ENCODE peak calls at places on chromosomes 4 and X, in four cellular contexts. G, F, Y and J are unnamed samples. For H3K27me3, the result is how much of the 10 kb centered on the place peaks cover.

GRCh38 chrX:150036181-150036580 is 97.9 kb upstream of the EOLA2 start:
- DNase-seq in G (no peak), F (no peak), Y (no peak), J (no peak)

GRCh38 chrX:129523076-129524055 is at the start of gene SMARCA1:
- DNase-seq in G (peak), F (peak), Y (no peak), J (peak)

GRCh38 chr4:78320353-78320935 is 231.1 kb upstream of the ANXA3 start:
- DNase-seq in G (no peak), F (no peak), Y (no peak), J (no peak)

GRCh38 chr4:75672461-75673026 is 667 bp downstream of the G3BP2 start:
- DNase-seq in G (peak), F (peak), Y (no peak), J (peak)

GRCh38 chr4:34771632-34772031 is 1472.7 kb downstream of the ARAP2 start:
- DNase-seq in G (no peak), F (no peak), Y (no peak), J (no peak)

GRCh38 chr4:71941001-71941400 is 90.8 kb upstream of the NPFFR2 start:
- DNase-seq in G (peak), F (no peak), Y (peak), J (no peak)

GRCh38 chrX:118207831-118208453 is 91.3 kb upstream of the KLHL13 start:
- DNase-seq in G (no peak), F (no peak), Y (no peak), J (no peak)

GRCh38 chr4:21848001-21848400 is 100.6 kb downstream of the KCNIP4 start:
- DNase-seq in G (peak), F (no peak), Y (no peak), J (no peak)

GRCh38 chrX:154748712-154749339 is 2.1 kb downstream of the GAB3 start:
- DNase-seq in G (peak), F (peak), Y (no peak), J (no peak)

GRCh38 chr4:61437923-61438322 is 237.8 kb downstream of the ADGRL3 start:
- DNase-seq in G (no peak), F (no peak), Y (no peak), J (no peak)

GRCh38 chr4:108255203-108255747 is 86.5 kb upstream of the LEF1 start:
- DNase-seq in G (peak), F (no peak), Y (no peak), J (no peak)

GRCh38 chrX:72053508-72053907 is 78.2 kb downstream of the RTL5 start:
- DNase-seq in G (no peak), F (no peak), Y (no peak), J (no peak)

GRCh38 chrX:40864972-40865371 is 129.6 kb upstream of the MED14 start:
- DNase-seq in G (no peak), F (peak), Y (no peak), J (no peak)

GRCh38 chr4:94339779-94340178 is 2.9 kb downstream of the HPGDS start:
- DNase-seq in G (no peak), F (no peak), Y (no peak), J (no peak)

GRCh38 chrX:19030805-19031204 is 46.9 kb upstream of the PHKA2 start:
- DNase-seq in G (no peak), F (no peak), Y (no peak), J (no peak)

GRCh38 chr4:129364747-129365452 is 268.9 kb downstream of the C4orf33 start:
- DNase-seq in G (peak), F (no peak), Y (no peak), J (no peak)

GRCh38 chr4:56995525-56995924 is 16.8 kb downstream of the POLR2B start:
- DNase-seq in G (no peak), F (peak), Y (no peak), J (no peak)

GRCh38 chr4:26779674-26780073 is 81.0 kb upstream of the STIM2 start:
- DNase-seq in G (no peak), F (peak), Y (no peak), J (no peak)

GRCh38 chrX:110284159-110284558 is 33.7 kb downstream of the AMMECR1 start:
- DNase-seq in G (no peak), F (no peak), Y (no peak), J (no peak)

GRCh38 chr4:133147365-133147821 is 1.7 kb upstream of the PCDH10 start:
- DNase-seq in G (no peak), F (no peak), Y (no peak), J (peak)

GRCh38 chr4:176641237-176641636 is 151.5 kb downstream of the VEGFC start:
- DNase-seq in G (no peak), F (no peak), Y (no peak), J (no peak)

GRCh38 chrX:141936080-141936479 is 32.4 kb downstream of the MAGEC1 start:
- DNase-seq in G (no peak), F (no peak), Y (no peak), J (no peak)

GRCh38 chr4:85358831-85359230 is 116.1 kb upstream of the ARHGAP24 start:
- DNase-seq in G (no peak), F (no peak), Y (no peak), J (no peak)

GRCh38 chrX:41033299-41033698 is 51.9 kb upstream of the USP9X start:
- DNase-seq in G (no peak), F (no peak), Y (no peak), J (no peak)

GRCh38 chr4:54054501-54054900 is 9.9 kb downstream of the CHIC2 start:
- DNase-seq in G (no peak), F (no peak), Y (no peak), J (no peak)

GRCh38 chrX:39470588-39471155 is 627.1 kb downstream of the BCOR start:
- DNase-seq in G (no peak), F (peak), Y (no peak), J (no peak)

GRCh38 chr4:96164814-96165351 is 325.0 kb downstream of the PDHA2 start:
- DNase-seq in G (no peak), F (no peak), Y (no peak), J (no peak)

GRCh38 chr4:113052379-113052951 is 3.0 kb downstream of the ANK2 start:
- DNase-seq in G (no peak), F (no peak), Y (no peak), J (no peak)

GRCh38 chrX:150872773-150873336 is 25.6 kb downstream of the CD99L2 start:
- DNase-seq in G (no peak), F (no peak), Y (no peak), J (no peak)

GRCh38 chrX:30570505-30570904 is 7.1 kb downstream of the TASL start:
- DNase-seq in G (peak), F (no peak), Y (no peak), J (no peak)

GRCh38 chrX:150547511-150548115 is 20.8 kb upstream of the MTM1 start:
- DNase-seq in G (peak), F (peak), Y (no peak), J (peak)

GRCh38 chr4:80407246-80407645 is 71.7 kb downstream of the CFAP299 start:
- DNase-seq in G (no peak), F (peak), Y (no peak), J (peak)

GRCh38 chr4:48841045-48841827 is 10.3 kb downstream of the OCIAD1 start:
- DNase-seq in G (no peak), F (no peak), Y (no peak), J (no peak)

GRCh38 chrX:132769609-132770008 is 188.8 kb downstream of the HS6ST2 start:
- DNase-seq in G (no peak), F (no peak), Y (no peak), J (no peak)

GRCh38 chrX:31099536-31100090 is 27.8 kb upstream of the FTHL17 start:
- DNase-seq in G (no peak), F (no peak), Y (no peak), J (no peak)

GRCh38 chrX:7828594-7828993 is 14.4 kb upstream of the VCX start:
- DNase-seq in G (peak), F (no peak), Y (no peak), J (no peak)

GRCh38 chr4:10457255-10457801 is at the start of gene ZNF518B:
- DNase-seq in G (peak), F (peak), Y (no peak), J (peak)

GRCh38 chr4:10458190-10458589 is 964 bp upstream of the ZNF518B start:
- DNase-seq in G (no peak), F (no peak), Y (no peak), J (no peak)

GRCh38 chr4:10461091-10461849 is 4.0 kb upstream of the ZNF518B start:
- DNase-seq in G (peak), F (peak), Y (no peak), J (peak)

GRCh38 chr4:10460313-10461047 is 3.3 kb upstream of the ZNF518B start:
- DNase-seq in G (no peak), F (no peak), Y (no peak), J (no peak)

GRCh38 chr4:10459305-10459704 is 2.1 kb upstream of the ZNF518B start:
- DNase-seq in G (no peak), F (no peak), Y (no peak), J (no peak)
- H3K27me3 ChIP-seq in G (under half), F (under half), Y (half or more), J (under half)

GRCh38 chrX:69070949-69071650 is 94.2 kb downstream of the PJA1 start:
- DNase-seq in G (peak), F (peak), Y (no peak), J (peak)

GRCh38 chrX:69068295-69069085 is 96.8 kb downstream of the PJA1 start:
- DNase-seq in G (no peak), F (no peak), Y (no peak), J (no peak)

GRCh38 chrX:69067841-69068240 is 97.4 kb downstream of the PJA1 start:
- DNase-seq in G (no peak), F (no peak), Y (no peak), J (peak)

GRCh38 chrX:69069086-69069445 is 96.2 kb downstream of the PJA1 start:
- DNase-seq in G (no peak), F (no peak), Y (no peak), J (no peak)

GRCh38 chrX:69069876-69070275 is 95.4 kb downstream of the PJA1 start:
- DNase-seq in G (no peak), F (no peak), Y (no peak), J (peak)
- H3K27me3 ChIP-seq in G (under half), F (under half), Y (under half), J (under half)

DNA sequence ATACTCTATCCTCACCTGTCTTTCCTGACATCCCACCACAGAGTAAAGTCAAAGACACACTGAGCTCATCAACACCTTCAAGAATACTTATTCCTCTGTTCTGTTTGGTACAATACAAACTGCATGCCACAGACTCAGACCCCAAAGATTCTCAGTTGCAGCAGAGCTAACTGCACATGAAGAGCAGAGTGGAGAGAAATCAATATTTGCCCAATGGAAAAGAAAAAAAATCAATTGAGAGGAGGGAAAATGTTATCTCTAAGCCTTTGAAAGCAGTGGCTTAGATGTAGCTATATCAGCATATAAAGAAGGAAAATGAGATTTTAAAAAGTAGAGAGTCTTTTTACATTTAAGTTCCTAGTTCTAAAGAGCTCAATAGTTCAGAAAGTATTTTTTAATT is 180.2 kb downstream of the NWD2 start:
- DNase-seq in G (no peak), F (no peak), Y (no peak), J (no peak)
- H3K27me3 ChIP-seq in G (under half), F (under half), Y (under half), J (under half)

GRCh38 chr4:118033148-118034060 is 882 bp upstream of the NDST3 start:
- DNase-seq in G (peak), F (no peak), Y (no peak), J (peak)
- H3K27me3 ChIP-seq in G (under half), F (under half), Y (under half), J (under half)

GRCh38 chr4:6561173-6561516 is 13.8 kb upstream of the MAN2B2 start:
- DNase-seq in G (no peak), F (no peak), Y (no peak), J (no peak)
- H3K27me3 ChIP-seq in G (half or more), F (under half), Y (under half), J (under half)

DNA sequence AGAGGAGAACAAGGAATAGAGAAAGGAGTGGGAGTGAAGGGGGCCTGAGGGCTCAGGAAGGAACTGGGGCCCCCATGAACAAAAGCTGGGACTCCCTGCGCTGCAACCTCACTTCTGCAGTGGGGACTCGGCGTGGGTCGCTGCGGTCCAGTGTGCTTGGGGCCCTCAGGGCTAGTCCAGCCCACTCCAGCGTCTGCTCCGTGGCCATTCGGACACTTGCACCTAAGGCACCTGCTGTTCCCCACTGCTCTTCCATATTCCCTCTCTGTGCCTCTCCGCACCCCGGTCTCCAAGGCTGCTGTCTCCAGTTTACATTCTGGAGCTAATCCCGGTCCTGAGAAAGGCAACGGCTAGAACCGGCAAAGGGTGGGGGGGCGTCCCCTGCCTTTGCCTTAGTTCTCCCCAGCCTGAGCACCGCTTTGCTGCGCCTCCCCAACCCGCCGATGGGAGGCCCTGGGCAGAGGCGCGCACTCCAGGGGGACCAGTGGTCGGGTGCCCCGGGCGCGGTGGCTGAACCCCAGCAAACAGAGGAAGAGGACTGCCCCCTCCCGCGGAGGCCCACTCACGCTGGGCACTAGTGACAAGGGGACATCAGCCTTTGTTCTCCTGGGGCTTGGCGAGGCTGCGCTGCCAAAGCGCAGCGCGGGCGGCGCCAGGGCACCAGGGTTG is 327.7 kb upstream of the F9 start:
- DNase-seq in G (no peak), F (no peak), Y (no peak), J (no peak)
- H3K27me3 ChIP-seq in G (half or more), F (under half), Y (under half), J (under half)

GRCh38 chr4:1514612-1515011 is 108.4 kb upstream of the NKX1-1 start:
- DNase-seq in G (no peak), F (no peak), Y (no peak), J (no peak)

GRCh38 chr4:1516881-1517480 is 110.7 kb upstream of the NKX1-1 start:
- DNase-seq in G (no peak), F (peak), Y (no peak), J (peak)

GRCh38 chr4:1516261-1516660 is 110.0 kb upstream of the NKX1-1 start:
- DNase-seq in G (no peak), F (peak), Y (no peak), J (peak)

GRCh38 chr4:1515156-1515555 is 108.9 kb upstream of the NKX1-1 start:
- DNase-seq in G (no peak), F (no peak), Y (no peak), J (no peak)

GRCh38 chr4:1515763-1516162 is 109.5 kb upstream of the NKX1-1 start:
- DNase-seq in G (no peak), F (peak), Y (no peak), J (peak)
- H3K27me3 ChIP-seq in G (under half), F (under half), Y (under half), J (under half)

DNA sequence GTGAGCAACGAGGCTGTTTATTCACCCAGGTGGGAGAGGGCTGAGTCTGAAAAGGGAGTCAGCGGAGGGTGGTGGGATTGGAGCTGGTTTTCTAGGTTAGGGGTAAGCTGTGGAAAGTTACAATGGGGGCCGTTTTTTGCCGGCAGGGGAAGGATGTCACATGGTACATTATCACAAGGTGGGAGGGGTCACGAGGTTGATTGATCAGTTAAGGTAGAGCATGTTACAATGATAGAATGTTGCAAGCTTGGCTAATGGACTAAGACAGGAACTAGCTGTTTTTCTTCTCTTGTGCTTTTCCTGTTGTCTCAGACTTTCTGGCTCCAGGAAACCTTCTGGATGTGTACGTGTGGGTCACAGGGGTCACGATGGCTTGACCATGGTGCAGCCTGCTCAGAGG is 536.3 kb upstream of the HTR2C start:
- DNase-seq in G (no peak), F (no peak), Y (no peak), J (no peak)
- H3K27me3 ChIP-seq in G (under half), F (under half), Y (under half), J (under half)